ENCODE peak calls at places on chromosomes 13 and 19, in six cellular contexts. H is tibial artery, V is fibroblast of the aortic adventitia, Q is pancreas, P is PC-9, C is cardiac fibroblast. I is an unnamed sample.

GRCh38 chr13:70255406-70255991 is 147.2 kb upstream of the KLHL1 start:
- DNase-seq in H (no peak), V (no peak), Q (no peak), P (no peak), C (no peak), I (no peak)

GRCh38 chr19:3405261-3405653 is 38.9 kb downstream of the NFIC start:
- DNase-seq in H (no peak), V (no peak), Q (no peak), P (no peak), C (no peak), I (no peak)

GRCh38 chr13:85586422-85586831 is 212.8 kb downstream of the SLITRK6 start:
- DNase-seq in H (no peak), V (peak), Q (no peak), P (peak), C (no peak), I (no peak)

GRCh38 chr13:102190930-102191329 is 210.9 kb downstream of the FGF14 start:
- DNase-seq in H (no peak), V (no peak), Q (no peak), P (no peak), C (no peak), I (no peak)

GRCh38 chr19:2719910-2720776 is 1.0 kb downstream of the DIRAS1 start:
- DNase-seq in H (no peak), V (peak), Q (no peak), P (no peak), C (peak), I (no peak)

GRCh38 chr19:33641261-33641660 is 19.5 kb downstream of the CHST8 start:
- DNase-seq in H (no peak), V (no peak), Q (no peak), P (no peak), C (no peak), I (no peak)

GRCh38 chr19:16825312-16826168 is 3.7 kb upstream of the SIN3B start:
- DNase-seq in H (no peak), V (peak), Q (peak), P (peak), C (peak), I (no peak)

GRCh38 chr13:75666646-75667351 is 30.7 kb downstream of the LMO7 start:
- DNase-seq in H (no peak), V (peak), Q (no peak), P (no peak), C (peak), I (no peak)

GRCh38 chr19:2607712-2608601 is 94.5 kb downstream of the GNG7 start:
- DNase-seq in H (no peak), V (no peak), Q (peak), P (no peak), C (no peak), I (no peak)

GRCh38 chr19:10339977-10340376 is 553 bp upstream of the ICAM3 start:
- DNase-seq in H (no peak), V (no peak), Q (no peak), P (no peak), C (no peak), I (no peak)

GRCh38 chr19:48321372-48321621 is 4.1 kb upstream of the EMP3 start:
- DNase-seq in H (peak), V (peak), Q (peak), P (peak), C (peak), I (no peak)

GRCh38 chr13:29411493-29411892 is 184.0 kb downstream of the SLC7A1 start:
- DNase-seq in H (no peak), V (peak), Q (no peak), P (no peak), C (no peak), I (no peak)

GRCh38 chr19:38543807-38544568 is 73.8 kb downstream of the MAP4K1 start:
- DNase-seq in H (peak), V (peak), Q (peak), P (peak), C (peak), I (no peak)

GRCh38 chr19:19274716-19275115 is 1.6 kb upstream of the TM6SF2 start:
- DNase-seq in H (no peak), V (no peak), Q (no peak), P (no peak), C (no peak), I (peak)

GRCh38 chr13:86572115-86572514 is 772.9 kb upstream of the SLITRK6 start:
- DNase-seq in H (no peak), V (peak), Q (no peak), P (no peak), C (peak), I (no peak)

GRCh38 chr13:30572859-30573275 is 44.9 kb upstream of the USPL1 start:
- DNase-seq in H (no peak), V (peak), Q (no peak), P (no peak), C (peak), I (no peak)